ENCODE peak calls at places on chromosomes 4 and X, in nine cellular contexts. H is left ventricle myocardium inferior, E is fibroblast of mammary gland, U is GM12865, W is GM06990, I is heart right ventricle, M is BE2C, C is nephron progenitor cell, R is lower leg skin. J is an unnamed sample.

GRCh38 chr4:57943672-57944071 is 833.5 kb upstream of the IGFBP7 start:
- DNase-seq in H (no peak), C (no peak), E (peak), I (no peak), U (peak), M (peak), R (no peak), W (no peak), J (no peak)

GRCh38 chr4:23323436-23323835 is 566.4 kb downstream of the PPARGC1A start:
- DNase-seq in R (no peak), I (no peak), C (no peak), H (no peak), W (no peak), E (no peak), U (no peak), M (no peak), J (no peak)

GRCh38 chr4:172096771-172097170 is 283.6 kb downstream of the GALNTL6 start:
- DNase-seq in H (no peak), R (no peak), W (no peak), M (no peak), C (no peak), E (no peak), I (no peak), U (no peak), J (no peak)

GRCh38 chr4:136863756-136864155 is 668.5 kb downstream of the PCDH18 start:
- DNase-seq in W (no peak), U (no peak), H (no peak), M (peak), C (no peak), I (no peak), E (peak), R (no peak), J (no peak)

GRCh38 chrX:106249706-106250379 is 81.7 kb downstream of the PWWP3B start:
- DNase-seq in E (peak), W (no peak), H (no peak), R (no peak), M (no peak), C (no peak), I (no peak), U (no peak), J (no peak)

GRCh38 chrX:22249371-22249770 is 23.3 kb upstream of the CBLL2 start:
- DNase-seq in M (no peak), W (no peak), R (no peak), H (no peak), C (no peak), U (no peak), E (no peak), I (no peak), J (no peak)

GRCh38 chrX:68417651-68418050 is 15.6 kb downstream of the OPHN1 start:
- DNase-seq in U (no peak), M (no peak), E (no peak), I (no peak), R (no peak), W (no peak), H (no peak), C (no peak), J (no peak)

GRCh38 chr4:154740462-154740861 is 3.3 kb upstream of the LRAT start:
- DNase-seq in E (no peak), C (no peak), U (no peak), R (no peak), M (no peak), I (no peak), H (no peak), W (no peak), J (no peak)

GRCh38 chrX:25810202-25810601 is 327.9 kb upstream of the MAGEB18 start:
- DNase-seq in C (no peak), R (no peak), U (no peak), W (no peak), M (no peak), I (no peak), E (peak), H (no peak), J (no peak)

GRCh38 chrX:147476008-147476407 is 435.7 kb upstream of the FMR1 start:
- DNase-seq in W (no peak), U (peak), R (no peak), M (no peak), I (peak), H (no peak), E (peak), C (peak), J (no peak)

GRCh38 chr4:128566688-128567087 is 242.8 kb upstream of the JADE1 start:
- DNase-seq in C (no peak), I (no peak), H (no peak), E (peak), R (no peak), U (no peak), M (no peak), W (no peak), J (no peak)

GRCh38 chr4:139808381-139809206 is 143.0 kb downstream of the MGST2 start:
- DNase-seq in U (no peak), R (no peak), C (peak), H (no peak), I (no peak), E (no peak), M (no peak), W (no peak), J (no peak)

GRCh38 chr4:20217951-20218350 is 33.8 kb upstream of the SLIT2 start:
- DNase-seq in W (no peak), C (no peak), U (no peak), E (no peak), M (no peak), H (no peak), I (no peak), R (no peak), J (no peak)

GRCh38 chr4:16687011-16687410 is 211.4 kb downstream of the LDB2 start:
- DNase-seq in H (no peak), C (no peak), E (no peak), M (no peak), U (no peak), W (no peak), R (no peak), I (no peak), J (no peak)

GRCh38 chr4:85475631-85476233 is 782 bp downstream of the ARHGAP24 start:
- DNase-seq in W (no peak), C (peak), M (peak), E (peak), U (no peak), I (peak), H (peak), R (no peak), J (no peak)

GRCh38 chr4:180437601-180438000 is 1805.6 kb upstream of the TENM3 start:
- DNase-seq in H (no peak), M (no peak), I (no peak), C (no peak), W (no peak), R (no peak), U (no peak), E (no peak), J (no peak)

GRCh38 chr4:86977621-86978184 is 42.9 kb downstream of the AFF1 start:
- DNase-seq in H (no peak), U (peak), R (no peak), E (peak), M (no peak), C (no peak), I (no peak), W (no peak), J (no peak)

GRCh38 chr4:141329174-141329569 is 108.5 kb downstream of the ZNF330 start:
- DNase-seq in C (no peak), M (no peak), U (no peak), R (no peak), W (no peak), E (peak), I (no peak), H (no peak), J (no peak)

GRCh38 chrX:130170752-130171445 is 863 bp upstream of the RAB33A start:
- DNase-seq in C (peak), I (peak), R (peak), H (peak), M (peak), E (no peak), U (peak), W (peak), J (peak)

GRCh38 chr4:7828011-7828720 is 111.5 kb downstream of the AFAP1 start:
- DNase-seq in W (peak), I (peak), U (peak), M (no peak), H (peak), E (peak), R (no peak), C (peak), J (no peak)

GRCh38 chr4:152193059-152193458 is 342.8 kb downstream of the FBXW7 start:
- DNase-seq in H (no peak), C (no peak), R (no peak), E (no peak), I (no peak), M (no peak), U (no peak), W (no peak), J (no peak)

GRCh38 chrX:57528670-57529255 is 63.0 kb upstream of the ZXDB start:
- DNase-seq in U (peak), W (no peak), M (peak), I (no peak), C (no peak), R (no peak), H (no peak), E (no peak), J (no peak)

GRCh38 chr4:73674451-73674919 is 54.2 kb upstream of the RASSF6 start:
- DNase-seq in H (peak), C (no peak), R (no peak), W (no peak), I (no peak), E (peak), U (no peak), M (no peak), J (no peak)

GRCh38 chrX:109393859-109394258 is 88.0 kb downstream of the GUCY2F start:
- DNase-seq in I (no peak), R (no peak), C (peak), U (peak), H (no peak), M (no peak), W (no peak), E (peak), J (no peak)

GRCh38 chr4:179325181-179325580 is 1882.9 kb upstream of the AGA start:
- DNase-seq in R (no peak), W (no peak), E (no peak), H (no peak), C (no peak), U (no peak), M (no peak), I (no peak), J (no peak)

GRCh38 chr4:10593130-10593529 is 91.4 kb downstream of the CLNK start:
- DNase-seq in R (no peak), C (no peak), M (no peak), I (no peak), W (no peak), E (no peak), H (no peak), U (no peak), J (no peak)

GRCh38 chr4:52976523-52977230 is 114.6 kb downstream of the RASL11B start:
- DNase-seq in M (no peak), U (no peak), I (no peak), W (no peak), R (no peak), E (no peak), H (no peak), C (no peak), J (no peak)

GRCh38 chr4:113684534-113685091 is 76.9 kb downstream of the CAMK2D start:
- DNase-seq in C (no peak), H (peak), U (no peak), M (peak), I (peak), R (no peak), W (no peak), E (peak), J (no peak)

GRCh38 chrX:12956704-12957541 is 18.0 kb upstream of the TMSB4X start:
- DNase-seq in M (no peak), H (no peak), R (peak), I (peak), U (peak), C (no peak), E (no peak), W (peak), J (no peak)

GRCh38 chr4:116275006-116275405 is 810.4 kb downstream of the TRAM1L1 start:
- DNase-seq in M (no peak), W (no peak), I (no peak), H (no peak), C (no peak), E (no peak), U (no peak), R (no peak), J (no peak)

GRCh38 chrX:154437971-154438893 is 1.3 kb downstream of the GDI1 start:
- DNase-seq in R (no peak), U (no peak), W (no peak), I (no peak), E (no peak), C (no peak), M (no peak), H (no peak), J (no peak)

GRCh38 chr4:41939016-41939623 is 3.9 kb downstream of the TMEM33 start:
- DNase-seq in M (no peak), H (no peak), I (no peak), C (no peak), W (no peak), U (no peak), E (peak), R (no peak), J (no peak)

GRCh38 chrX:13702390-13702789 is 13.5 kb downstream of the RAB9A start:
- DNase-seq in M (no peak), C (no peak), W (no peak), U (no peak), I (no peak), E (no peak), R (no peak), H (no peak), J (no peak)

GRCh38 chrX:18702362-18703195 is 4.9 kb upstream of the PPEF1 start:
- DNase-seq in U (no peak), W (no peak), M (no peak), R (no peak), H (no peak), E (peak), C (no peak), I (no peak), J (no peak)

GRCh38 chrX:66015152-66015827 is 24.6 kb downstream of the VSIG4 start:
- DNase-seq in C (no peak), M (no peak), E (no peak), W (peak), H (peak), R (no peak), I (peak), U (peak), J (peak)

DNA sequence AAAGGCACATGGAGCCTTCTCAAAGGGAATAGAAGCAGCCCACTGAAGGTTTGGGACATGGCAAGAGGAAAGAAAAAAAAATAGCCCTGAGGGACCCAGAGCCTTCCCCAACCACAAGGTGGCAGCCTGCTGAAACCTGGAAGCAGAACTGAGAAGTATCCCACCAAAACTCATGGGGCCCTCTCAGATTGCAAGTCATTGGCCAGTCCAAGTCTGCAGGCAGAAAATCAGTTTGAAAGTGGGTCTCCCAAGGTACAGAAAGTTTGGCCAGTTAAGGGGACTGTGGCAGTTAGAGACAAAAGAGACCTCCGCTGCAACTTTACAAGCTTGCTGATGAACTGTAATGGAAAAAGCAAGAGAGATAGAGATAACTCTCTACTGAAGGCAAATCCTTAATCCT is 155.8 kb downstream of the ANTXR2 start:
- DNase-seq in H (no peak), U (peak), C (peak), M (peak), W (peak), R (no peak), E (peak), I (peak), J (peak)
- TF ChIP-seq CTCF in H (peak), U (peak), C (peak), M (peak), W (peak), R (no peak), E (peak), I (peak), J (no peak)

DNA sequence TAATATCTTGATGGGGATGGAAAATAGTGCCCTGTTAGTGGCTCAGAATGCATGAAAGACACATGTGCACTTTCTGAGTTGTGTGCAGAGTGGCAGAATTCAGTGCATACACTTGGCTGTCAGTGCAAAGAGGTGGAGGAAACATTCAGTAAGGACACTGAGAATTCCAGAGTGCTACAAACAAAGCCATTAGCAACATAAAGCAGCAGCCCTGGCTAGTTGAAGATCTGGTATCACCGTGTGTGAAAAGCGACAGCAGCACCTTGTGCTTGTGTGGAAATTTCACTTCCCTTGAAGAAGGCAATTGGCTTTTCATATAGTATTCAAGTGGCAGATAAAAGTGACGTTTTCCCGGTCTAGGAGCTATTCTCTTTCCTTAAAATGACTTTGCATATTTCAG is 810.4 kb downstream of the TRIML1 start:
- DNase-seq in R (no peak), H (no peak), U (no peak), M (no peak), W (no peak), I (no peak), E (no peak), C (no peak), J (no peak)
- TF ChIP-seq CTCF in R (no peak), H (no peak), U (no peak), M (no peak), W (no peak), I (no peak), E (no peak), C (no peak), J (no peak)

GRCh38 chr4:89813197-89813596 is 23.8 kb downstream of the SNCA start:
- DNase-seq in H (no peak), I (no peak), W (no peak), R (no peak), U (no peak), E (no peak), M (no peak), C (no peak), J (no peak)
- TF ChIP-seq CTCF in H (no peak), I (no peak), W (no peak), R (no peak), U (no peak), E (no peak), M (no peak), C (no peak), J (no peak)

DNA sequence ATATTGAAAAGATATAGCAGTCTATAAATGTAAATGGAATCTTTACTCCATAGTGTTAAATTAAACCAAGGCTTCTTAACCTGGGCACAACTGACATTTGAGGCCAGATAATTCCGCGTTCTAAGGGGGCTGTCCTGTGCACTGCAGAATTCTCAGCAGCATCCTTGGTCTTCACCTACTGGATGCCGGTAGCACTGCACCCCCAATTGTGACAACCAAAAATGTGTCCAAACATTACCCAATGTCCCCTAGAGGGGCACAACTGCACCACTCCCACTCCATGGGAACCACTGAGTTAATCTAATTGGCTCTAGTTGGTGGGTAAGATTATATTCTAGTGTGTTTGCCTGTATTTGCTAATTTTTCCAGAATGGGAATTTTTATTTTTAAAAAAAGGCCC is 16.6 kb downstream of the AP1S2 start:
- DNase-seq in I (no peak), M (no peak), H (no peak), R (no peak), C (peak), E (no peak), W (no peak), U (peak), J (no peak)
- TF ChIP-seq CTCF in I (no peak), M (peak), H (peak), R (no peak), C (peak), E (peak), W (peak), U (peak), J (no peak)